ENCODE peak calls at places on chromosome 4, in ten cellular contexts. X, W, N, Y, K, B, M, R, L and Z are unnamed samples.

GRCh38 chr4:161714928-161715327 is 448.9 kb downstream of the FSTL5 start:
- DNase-seq in X (no peak), W (no peak), N (no peak), Y (no peak), K (no peak), B (no peak), M (no peak), R (no peak), L (no peak), Z (no peak)

GRCh38 chr4:22532896-22533295 is 17.0 kb upstream of the ADGRA3 start:
- DNase-seq in X (no peak), W (no peak), N (no peak), Y (no peak), K (no peak), B (no peak), M (no peak), R (no peak), L (no peak), Z (no peak)

GRCh38 chr4:61921890-61922289 is 721.8 kb downstream of the ADGRL3 start:
- DNase-seq in X (no peak), W (no peak), N (no peak), Y (no peak), K (no peak), B (no peak), M (no peak), R (no peak), L (no peak), Z (no peak)

GRCh38 chr4:112633477-112634235 is 3.1 kb downstream of the ZGRF1 start:
- DNase-seq in X (peak; percentile 46), W (peak; percentile 29), N (peak; percentile 8), Y (no peak), K (peak; percentile 21), B (no peak), M (peak; percentile 12), R (peak; percentile 6), L (peak; percentile 10), Z (no peak)

GRCh38 chr4:173365359-173365996 is 5.3 kb upstream of the SAP30 start:
- DNase-seq in X (no peak), W (no peak), N (no peak), Y (no peak), K (no peak), B (no peak), M (no peak), R (no peak), L (no peak), Z (no peak)

GRCh38 chr4:153534792-153535629 is 68.9 kb downstream of the TMEM131L start:
- DNase-seq in X (no peak), W (no peak), N (no peak), Y (no peak), K (no peak), B (no peak), M (no peak), R (no peak), L (no peak), Z (no peak)

GRCh38 chr4:57550143-57550542 is 440.0 kb upstream of the IGFBP7 start:
- DNase-seq in X (no peak), W (no peak), N (no peak), Y (no peak), K (no peak), B (no peak), M (no peak), R (no peak), L (no peak), Z (no peak)

GRCh38 chr4:156763511-156763910 is 208.1 kb downstream of the PDGFC start:
- DNase-seq in X (peak; percentile 27), W (peak; percentile 50), N (no peak), Y (no peak), K (no peak), B (no peak), M (peak; percentile 42), R (no peak), L (no peak), Z (no peak)

GRCh38 chr4:68865760-68866159 is 50.0 kb downstream of the UGT2B10 start:
- DNase-seq in X (no peak), W (no peak), N (no peak), Y (no peak), K (no peak), B (no peak), M (no peak), R (no peak), L (no peak), Z (no peak)

GRCh38 chr4:174318829-174319764 is 35.4 kb downstream of the CEP44 start:
- DNase-seq in X (peak; percentile 65), W (peak; percentile 22), N (no peak), Y (no peak), K (peak; percentile 19), B (no peak), M (peak; percentile 22), R (peak; percentile 7), L (peak; percentile 22), Z (no peak)

GRCh38 chr4:32929738-32930688 is 2209.8 kb downstream of the PCDH7 start:
- DNase-seq in X (no peak), W (no peak), N (peak; percentile 15), Y (no peak), K (no peak), B (no peak), M (no peak), R (no peak), L (no peak), Z (no peak)

GRCh38 chr4:185359767-185360446 is 35.8 kb downstream of the LRP2BP start:
- DNase-seq in X (no peak), W (peak; percentile 54), N (no peak), Y (no peak), K (no peak), B (no peak), M (no peak), R (no peak), L (no peak), Z (no peak)

GRCh38 chr4:47668810-47669408 is 169.0 kb downstream of the CORIN start:
- DNase-seq in X (peak; percentile 53), W (peak; percentile 52), N (peak; percentile 19), Y (no peak), K (peak; percentile 29), B (peak; percentile 5), M (peak; percentile 51), R (peak; percentile 58), L (peak; percentile 36), Z (no peak)

GRCh38 chr4:72505314-72505744 is 63.7 kb downstream of the ADAMTS3 start:
- DNase-seq in X (peak; percentile 73), W (peak; percentile 42), N (no peak), Y (no peak), K (peak; percentile 6), B (no peak), M (peak; percentile 68), R (peak; percentile 0), L (peak; percentile 0), Z (peak; percentile 20)

GRCh38 chr4:151256134-151256533 is 20.8 kb upstream of the PRSS48 start:
- DNase-seq in X (no peak), W (no peak), N (no peak), Y (no peak), K (no peak), B (no peak), M (no peak), R (no peak), L (no peak), Z (no peak)

GRCh38 chr4:117699595-117699994 is 334.7 kb upstream of the NDST3 start:
- DNase-seq in X (no peak), W (no peak), N (no peak), Y (no peak), K (no peak), B (no peak), M (no peak), R (no peak), L (no peak), Z (no peak)

GRCh38 chr4:95265814-95266740 is 282.7 kb downstream of the UNC5C start:
- DNase-seq in X (no peak), W (no peak), N (no peak), Y (no peak), K (no peak), B (no peak), M (no peak), R (no peak), L (no peak), Z (no peak)

GRCh38 chr4:90246841-90247240 is 119.6 kb downstream of the CCSER1 start:
- DNase-seq in X (no peak), W (no peak), N (no peak), Y (no peak), K (no peak), B (no peak), M (no peak), R (no peak), L (peak; percentile 19), Z (no peak)

GRCh38 chr4:138555584-138555983 is 313.4 kb upstream of the SLC7A11 start:
- DNase-seq in X (peak; percentile 53), W (no peak), N (no peak), Y (no peak), K (no peak), B (no peak), M (no peak), R (peak; percentile 58), L (no peak), Z (no peak)

GRCh38 chr4:16967722-16968121 is 69.3 kb upstream of the LDB2 start:
- DNase-seq in X (no peak), W (peak; percentile 48), N (peak; percentile 31), Y (peak; percentile 65), K (no peak), B (no peak), M (no peak), R (no peak), L (no peak), Z (no peak)

GRCh38 chr4:169158860-169159259 is 111.9 kb downstream of the SH3RF1 start:
- DNase-seq in X (no peak), W (no peak), N (no peak), Y (no peak), K (no peak), B (no peak), M (no peak), R (no peak), L (no peak), Z (no peak)

GRCh38 chr4:167903291-167903721 is 189.0 kb upstream of the ANXA10 start:
- DNase-seq in X (no peak), W (no peak), N (no peak), Y (no peak), K (no peak), B (no peak), M (no peak), R (no peak), L (no peak), Z (no peak)

GRCh38 chr4:89988268-89988667 is 93.6 kb downstream of the MMRN1 start:
- DNase-seq in X (no peak), W (no peak), N (no peak), Y (no peak), K (no peak), B (no peak), M (no peak), R (no peak), L (no peak), Z (no peak)

GRCh38 chr4:119872344-119873031 is 194.2 kb downstream of the MAD2L1 start:
- DNase-seq in X (peak; percentile 85), W (no peak), N (no peak), Y (no peak), K (no peak), B (no peak), M (no peak), R (no peak), L (no peak), Z (peak; percentile 64)

GRCh38 chr4:110183643-110184042 is 14.8 kb downstream of the ELOVL6 start:
- DNase-seq in X (peak; percentile 88), W (no peak), N (no peak), Y (no peak), K (no peak), B (no peak), M (no peak), R (peak; percentile 39), L (no peak), Z (no peak)

GRCh38 chr4:105414316-105414715 is 59.5 kb downstream of the PPA2 start:
- DNase-seq in X (no peak), W (no peak), N (no peak), Y (no peak), K (no peak), B (no peak), M (no peak), R (no peak), L (no peak), Z (no peak)

GRCh38 chr4:153142700-153143438 is 61.4 kb upstream of the TRIM2 start:
- DNase-seq in X (peak; percentile 57), W (peak; percentile 71), N (no peak), Y (peak; percentile 83), K (peak; percentile 43), B (peak; percentile 69), M (peak; percentile 79), R (peak; percentile 81), L (peak; percentile 68), Z (no peak)

GRCh38 chr4:8547108-8547911 is 32.9 kb upstream of the GPR78 start:
- DNase-seq in X (peak; percentile 44), W (peak; percentile 79), N (no peak), Y (no peak), K (no peak), B (peak; percentile 33), M (peak; percentile 24), R (no peak), L (peak; percentile 56), Z (no peak)